ENCODE peak calls at places on chromosomes 6 and 20, in nine cellular contexts. Y, V, X, P, N, M, U, I and Q are unnamed samples.

GRCh38 chr20:5714261-5715041 is 35.8 kb upstream of the SHLD1 start:
- DNase-seq in Y (peak), V (no peak), X (no peak), P (no peak), N (peak), M (no peak), U (peak), I (no peak), Q (peak)

GRCh38 chr6:135972586-135972985 is 121.1 kb downstream of the PDE7B start:
- DNase-seq in Y (no peak), V (no peak), X (no peak), P (no peak), N (no peak), M (no peak), U (no peak), I (no peak), Q (no peak)

GRCh38 chr6:13796781-13797180 is 17.6 kb downstream of the MCUR1 start:
- DNase-seq in Y (no peak), V (no peak), X (no peak), P (no peak), N (no peak), M (no peak), U (no peak), I (no peak), Q (no peak)

GRCh38 chr20:8678098-8678776 is 390.6 kb upstream of the PLCB4 start:
- DNase-seq in Y (no peak), V (no peak), X (no peak), P (no peak), N (no peak), M (no peak), U (no peak), I (no peak), Q (no peak)

GRCh38 chr6:34553146-34553545 is 3.0 kb downstream of the SPDEF start:
- DNase-seq in Y (no peak), V (no peak), X (no peak), P (no peak), N (no peak), M (no peak), U (no peak), I (no peak), Q (no peak)

GRCh38 chr6:41732149-41732548 is 3.3 kb downstream of the TFEB start:
- DNase-seq in Y (no peak), V (no peak), X (no peak), P (no peak), N (no peak), M (no peak), U (no peak), I (no peak), Q (no peak)

GRCh38 chr6:3013486-3013885 is 13.8 kb downstream of the NQO2 start:
- DNase-seq in Y (no peak), V (no peak), X (no peak), P (no peak), N (no peak), M (no peak), U (no peak), I (no peak), Q (no peak)

GRCh38 chr6:111593516-111593824 is 12.2 kb downstream of the TRAF3IP2 start:
- DNase-seq in Y (no peak), V (no peak), X (no peak), P (no peak), N (no peak), M (no peak), U (no peak), I (no peak), Q (no peak)

GRCh38 chr20:59747671-59748515 is 143.6 kb downstream of the PHACTR3 start:
- DNase-seq in Y (no peak), V (no peak), X (no peak), P (no peak), N (no peak), M (no peak), U (no peak), I (no peak), Q (no peak)